ENCODE peak calls at places on chromosomes 2 and 18, in ten cellular contexts. D is GM12864, K is stomach, V is brain microvascular endothelial cell, I is neural progenitor cell, P is fibroblast of mammary gland, M is NB4, Z is SK-N-SH, R is upper lobe of left lung, T is fibroblast of lung. O is an unnamed sample.

GRCh38 chr2:65766768-65767267 is 334.4 kb upstream of the SPRED2 start:
- DNase-seq in D (no peak), K (no peak), V (no peak), I (no peak), P (no peak), M (no peak), Z (no peak), R (no peak), T (no peak), O (no peak)

GRCh38 chr18:74234326-74235171 is 57.2 kb downstream of the CYB5A start:
- DNase-seq in D (no peak), K (peak), V (peak), I (no peak), P (peak), M (peak), Z (no peak), R (peak), T (peak), O (no peak)

GRCh38 chr2:18047896-18048657 is 169.6 kb downstream of the KCNS3 start:
- DNase-seq in D (no peak), K (no peak), V (no peak), I (no peak), P (no peak), M (no peak), Z (no peak), R (no peak), T (peak), O (peak)

GRCh38 chr2:117960231-117960630 is 53.6 kb downstream of the CCDC93 start:
- DNase-seq in D (no peak), K (no peak), V (peak), I (no peak), P (peak), M (no peak), Z (no peak), R (no peak), T (no peak), O (no peak)

GRCh38 chr18:63244585-63244984 is 75.0 kb downstream of the BCL2 start:
- DNase-seq in D (no peak), K (no peak), V (no peak), I (no peak), P (no peak), M (no peak), Z (no peak), R (no peak), T (no peak), O (no peak)

GRCh38 chr2:84881581-84882414 is 914 bp upstream of the TRABD2A start:
- DNase-seq in D (peak), K (peak), V (peak), I (peak), P (peak), M (peak), Z (peak), R (peak), T (peak), O (no peak)

GRCh38 chr18:76977681-76978234 is 154.8 kb downstream of the MBP start:
- DNase-seq in D (no peak), K (no peak), V (no peak), I (no peak), P (no peak), M (no peak), Z (no peak), R (no peak), T (peak), O (no peak)

GRCh38 chr2:108195133-108195439 is 44.7 kb upstream of the SULT1C3 start:
- DNase-seq in D (no peak), K (no peak), V (no peak), I (no peak), P (no peak), M (no peak), Z (no peak), R (no peak), T (no peak), O (no peak)

GRCh38 chr2:75528221-75528977 is 32.3 kb downstream of the EVA1A start:
- DNase-seq in D (no peak), K (no peak), V (no peak), I (no peak), P (no peak), M (no peak), Z (no peak), R (no peak), T (no peak), O (no peak)

GRCh38 chr2:144324446-144325045 is 195.4 kb downstream of the ZEB2 start:
- DNase-seq in D (peak), K (no peak), V (no peak), I (no peak), P (no peak), M (no peak), Z (no peak), R (no peak), T (no peak), O (no peak)

GRCh38 chr2:23312996-23313606 is 71.9 kb upstream of the KLHL29 start:
- DNase-seq in D (no peak), K (no peak), V (peak), I (peak), P (peak), M (peak), Z (peak), R (no peak), T (peak), O (no peak)

GRCh38 chr2:42878581-42878980 is 86.2 kb upstream of the HAAO start:
- DNase-seq in D (no peak), K (no peak), V (no peak), I (no peak), P (peak), M (no peak), Z (no peak), R (no peak), T (no peak), O (no peak)

GRCh38 chr2:138515084-138515483 is 13.5 kb downstream of the SPOPL start:
- DNase-seq in D (no peak), K (no peak), V (no peak), I (no peak), P (no peak), M (peak), Z (no peak), R (no peak), T (peak), O (no peak)

GRCh38 chr2:236171213-236172201 is 3.3 kb upstream of the GBX2 start:
- DNase-seq in D (no peak), K (no peak), V (no peak), I (peak), P (no peak), M (no peak), Z (peak), R (no peak), T (no peak), O (no peak)

GRCh38 chr2:233264667-233265066 is 13.2 kb downstream of the ATG16L1 start:
- DNase-seq in D (no peak), K (no peak), V (no peak), I (no peak), P (no peak), M (no peak), Z (no peak), R (no peak), T (no peak), O (no peak)

GRCh38 chr2:136118819-136119716 is 1.1 kb upstream of the CXCR4 start:
- DNase-seq in D (no peak), K (peak), V (no peak), I (peak), P (no peak), M (peak), Z (peak), R (peak), T (no peak), O (no peak)

GRCh38 chr2:19021100-19021476 is 337.3 kb downstream of the OSR1 start:
- DNase-seq in D (no peak), K (no peak), V (peak), I (peak), P (peak), M (no peak), Z (no peak), R (no peak), T (peak), O (peak)

GRCh38 chr2:1639086-1639858 is 105.0 kb downstream of the PXDN start:
- DNase-seq in D (no peak), K (no peak), V (no peak), I (no peak), P (no peak), M (no peak), Z (no peak), R (no peak), T (no peak), O (no peak)

GRCh38 chr2:172836386-172837200 is 100.9 kb downstream of the RAPGEF4 start:
- DNase-seq in D (no peak), K (no peak), V (peak), I (no peak), P (peak), M (peak), Z (no peak), R (no peak), T (no peak), O (peak)

GRCh38 chr2:180742809-180743208 is 237.6 kb upstream of the UBE2E3 start:
- DNase-seq in D (no peak), K (no peak), V (peak), I (no peak), P (no peak), M (no peak), Z (no peak), R (no peak), T (no peak), O (no peak)

GRCh38 chr2:71700880-71701397 is 247.6 kb downstream of the DYSF start:
- DNase-seq in D (no peak), K (no peak), V (no peak), I (peak), P (peak), M (no peak), Z (no peak), R (peak), T (no peak), O (no peak)

GRCh38 chr2:212683346-212683745 is 144.7 kb upstream of the ERBB4 start:
- DNase-seq in D (no peak), K (no peak), V (peak), I (no peak), P (peak), M (no peak), Z (no peak), R (no peak), T (peak), O (no peak)

GRCh38 chr2:223725494-223725893 is 111.9 kb downstream of the AP1S3 start:
- DNase-seq in D (no peak), K (peak), V (peak), I (peak), P (peak), M (peak), Z (peak), R (peak), T (peak), O (peak)

GRCh38 chr18:9101730-9102390 is 639 bp upstream of the NDUFV2 start:
- DNase-seq in D (no peak), K (no peak), V (peak), I (no peak), P (peak), M (peak), Z (peak), R (peak), T (peak), O (no peak)

GRCh38 chr2:239167766-239168444 is 232.9 kb downstream of the HDAC4 start:
- DNase-seq in D (no peak), K (no peak), V (no peak), I (no peak), P (no peak), M (no peak), Z (no peak), R (peak), T (no peak), O (no peak)
- H3K4me3 ChIP-seq in D (no peak), K (no peak), V (no peak), I (no peak), P (no peak), M (no peak), Z (no peak), R (no peak), T (no peak), O (no peak)

GRCh38 chr18:64330161-64330560 is 181.3 kb upstream of the LINC00305 start:
- DNase-seq in D (no peak), K (no peak), V (no peak), I (peak), P (no peak), M (peak), Z (no peak), R (no peak), T (no peak), O (no peak)
- TF ChIP-seq CTCF in D (peak), K (no peak), V (no peak), I (peak), P (no peak), M (no peak), Z (no peak), R (no peak), T (no peak), O (no peak)

GRCh38 chr2:46303822-46304221 is 6.6 kb downstream of the EPAS1 start:
- DNase-seq in D (no peak), K (no peak), V (no peak), I (no peak), P (no peak), M (no peak), Z (no peak), R (no peak), T (no peak), O (no peak)

GRCh38 chr2:46304635-46305034 is 7.4 kb downstream of the EPAS1 start:
- DNase-seq in D (no peak), K (no peak), V (no peak), I (no peak), P (no peak), M (no peak), Z (no peak), R (no peak), T (no peak), O (no peak)

GRCh38 chr2:46302005-46302696 is 4.9 kb downstream of the EPAS1 start:
- DNase-seq in D (no peak), K (no peak), V (no peak), I (no peak), P (no peak), M (no peak), Z (no peak), R (no peak), T (no peak), O (no peak)

GRCh38 chr2:46305177-46305576 is 8.0 kb downstream of the EPAS1 start:
- DNase-seq in D (no peak), K (no peak), V (no peak), I (no peak), P (no peak), M (no peak), Z (no peak), R (no peak), T (no peak), O (no peak)

GRCh38 chr2:46303233-46303632 is 6.0 kb downstream of the EPAS1 start:
- DNase-seq in D (no peak), K (no peak), V (no peak), I (no peak), P (no peak), M (no peak), Z (no peak), R (no peak), T (no peak), O (no peak)
- H3K4me3 ChIP-seq in D (no peak), K (peak), V (no peak), I (no peak), P (no peak), M (no peak), Z (no peak), R (peak), T (no peak), O (no peak)

DNA sequence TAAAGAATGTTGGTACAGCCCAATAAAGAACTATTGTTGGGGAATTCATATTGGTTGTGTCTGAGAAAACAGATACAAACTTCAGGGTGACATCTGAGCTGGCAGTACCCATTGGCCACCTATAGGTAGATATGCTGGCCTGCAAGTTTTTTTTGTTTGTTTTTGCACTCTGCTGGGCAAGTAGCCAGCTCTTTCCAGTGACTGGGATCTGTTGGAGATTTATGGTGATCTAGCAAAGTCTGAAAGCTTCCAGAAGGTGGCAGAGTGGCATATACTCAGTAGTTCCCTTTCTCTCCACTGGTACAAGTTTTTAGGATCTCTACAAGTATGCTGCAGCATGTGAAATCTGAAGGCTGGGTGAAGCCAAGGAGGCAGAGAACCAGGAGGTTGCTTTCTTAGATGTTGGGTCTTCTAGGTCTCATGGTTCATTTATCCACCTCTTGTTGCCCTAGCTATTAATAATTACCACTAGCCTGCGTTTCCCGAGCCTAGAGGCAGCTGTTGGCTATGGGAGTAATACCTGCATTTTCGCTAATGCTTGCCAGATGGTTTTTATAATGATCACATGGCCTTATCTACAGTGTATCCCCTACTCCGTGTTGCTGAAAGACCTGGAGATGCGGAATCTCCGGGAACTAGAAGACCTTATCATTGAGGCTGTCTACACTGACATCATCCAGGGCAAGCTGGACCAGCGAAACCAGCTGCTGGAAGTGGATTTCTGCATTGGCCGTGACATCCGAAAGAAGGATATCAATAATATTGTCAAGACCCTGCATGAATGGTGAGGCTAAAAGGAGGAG is 9.5 kb downstream of the COPS7B start:
- DNase-seq in D (no peak), K (peak), V (peak), I (peak), P (peak), M (peak), Z (peak), R (peak), T (peak), O (no peak)
- TF ChIP-seq CTCF in D (peak), K (peak), V (peak), I (peak), P (peak), M (peak), Z (peak), R (no peak), T (peak), O (peak)

DNA sequence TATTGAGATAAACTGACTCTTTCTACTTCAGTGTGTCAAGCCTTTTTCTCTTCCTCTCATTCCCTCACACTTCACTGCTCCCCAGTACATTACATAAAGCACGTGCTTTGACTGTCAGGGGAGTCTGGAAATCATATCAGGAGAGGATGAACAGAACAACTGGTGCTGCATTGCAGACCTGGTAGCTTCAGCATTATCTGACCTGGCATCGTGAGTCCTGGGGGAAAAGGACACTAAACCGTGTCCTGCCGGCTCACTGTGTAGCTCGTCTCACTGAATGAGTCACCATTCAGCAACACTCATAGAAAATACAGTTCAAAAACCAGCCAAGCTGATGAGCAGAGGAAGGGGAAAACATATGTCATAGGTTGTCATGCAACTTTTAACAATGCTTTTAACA is 108.5 kb upstream of the UNC80 start:
- DNase-seq in D (no peak), K (no peak), V (peak), I (peak), P (peak), M (peak), Z (peak), R (no peak), T (peak), O (no peak)
- H3K4me3 ChIP-seq in D (no peak), K (no peak), V (no peak), I (peak), P (no peak), M (no peak), Z (peak), R (no peak), T (no peak), O (no peak)

DNA sequence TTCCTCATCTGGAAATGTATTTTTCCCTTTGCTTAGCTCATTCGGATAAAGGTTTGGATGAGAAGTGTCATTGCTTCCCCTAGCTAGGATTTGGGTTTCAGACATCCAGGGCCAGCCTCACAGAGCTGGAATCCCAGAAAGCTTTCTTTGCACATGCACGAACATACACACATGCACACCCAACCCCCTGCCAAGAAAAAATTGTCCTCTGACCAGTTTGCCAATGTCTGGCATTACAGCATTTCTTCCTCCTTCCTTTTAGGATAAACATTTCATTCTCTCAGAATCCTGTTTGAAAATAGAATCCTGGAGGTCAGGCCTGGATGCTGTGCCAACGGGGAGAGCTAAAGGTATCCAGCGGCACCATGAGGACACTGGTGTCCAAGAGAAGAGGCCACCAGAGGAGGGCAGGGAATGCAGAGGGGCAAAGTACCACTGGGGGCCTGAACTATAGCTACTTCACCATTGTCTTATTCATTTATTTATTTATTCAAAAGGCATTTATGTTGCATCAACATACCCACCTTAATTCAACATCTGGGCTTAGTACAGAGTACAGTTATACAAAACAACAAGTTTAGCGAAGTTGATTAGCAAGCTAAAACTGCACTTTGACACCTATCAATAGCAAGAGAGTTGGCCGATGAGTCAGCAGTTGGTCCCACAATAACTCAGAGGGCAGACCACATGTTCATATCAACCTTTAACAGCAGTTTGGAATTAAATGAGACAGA is 97.9 kb upstream of the ATL2 start:
- DNase-seq in D (no peak), K (no peak), V (no peak), I (no peak), P (no peak), M (no peak), Z (no peak), R (no peak), T (no peak), O (no peak)
- TF ChIP-seq CTCF in D (no peak), K (no peak), V (no peak), I (no peak), P (no peak), M (no peak), Z (no peak), R (no peak), T (no peak), O (no peak)

O was measured in BJ.